ENCODE peak calls at places on chromosome 9, in seven cellular contexts. U, J, H, D, O, M and N are unnamed samples.

GRCh38 chr9:114981095-114981494 is 50.7 kb upstream of the TNFSF8 start:
- DNase-seq in D (no peak), U (no peak), J (no peak), H (no peak), O (no peak), M (no peak), N (no peak)

GRCh38 chr9:136329636-136330405 is 2.5 kb downstream of the GPSM1 start:
- DNase-seq in U (no peak), H (no peak), D (no peak), M (no peak), J (no peak), O (no peak), N (no peak)

GRCh38 chr9:61670616-61671015 is 480.8 kb downstream of the SPATA31A7 start:
- DNase-seq in O (no peak), H (no peak), D (no peak), J (no peak), M (no peak), U (no peak), N (no peak)

GRCh38 chr9:95808001-95808400 is 67.5 kb upstream of the ERCC6L2 start:
- DNase-seq in J (peak; percentile 49), D (no peak), H (no peak), O (no peak), M (no peak), U (no peak), N (peak; percentile 84)

GRCh38 chr9:23825143-23825531 is 903 bp downstream of the ELAVL2 start:
- DNase-seq in J (no peak), M (no peak), U (no peak), O (no peak), D (no peak), H (no peak), N (no peak)

GRCh38 chr9:115543511-115543910 is 425.6 kb upstream of the TNC start:
- DNase-seq in M (no peak), D (no peak), J (no peak), O (no peak), H (no peak), U (no peak), N (no peak)

GRCh38 chr9:135490980-135491444 is 9.5 kb upstream of the MRPS2 start:
- DNase-seq in J (no peak), D (no peak), M (no peak), O (peak; percentile 68), H (no peak), U (no peak), N (no peak)

GRCh38 chr9:26077860-26078259 is 399.6 kb upstream of the TUSC1 start:
- DNase-seq in H (no peak), U (no peak), O (no peak), M (no peak), D (no peak), J (no peak), N (no peak)

GRCh38 chr9:110152704-110153374 is 55.1 kb downstream of the C9orf152 start:
- DNase-seq in D (peak; percentile 53), O (peak; percentile 63), J (peak; percentile 84), U (peak; percentile 27), M (no peak), H (peak; percentile 28), N (peak; percentile 37)

GRCh38 chr9:34571180-34571800 is 18.2 kb downstream of the CNTFR start:
- DNase-seq in U (no peak), J (no peak), M (no peak), O (no peak), H (no peak), D (no peak), N (no peak)

GRCh38 chr9:129104051-129104450 is 6.5 kb downstream of the CRAT start:
- DNase-seq in J (no peak), H (no peak), O (no peak), U (no peak), D (no peak), M (no peak), N (no peak)

GRCh38 chr9:37126214-37126788 is 5.9 kb downstream of the ZCCHC7 start:
- DNase-seq in D (no peak), J (no peak), H (no peak), U (no peak), O (no peak), M (no peak), N (no peak)

GRCh38 chr9:127979333-127980055 is 1.3 kb downstream of the EEIG1 start:
- DNase-seq in U (no peak), H (no peak), M (no peak), J (peak; percentile 51), O (peak; percentile 41), D (peak; percentile 77), N (no peak)

GRCh38 chr9:107249131-107249533 is 33.9 kb upstream of the RAD23B start:
- DNase-seq in O (peak; percentile 94), M (no peak), J (no peak), D (no peak), H (no peak), U (no peak), N (no peak)

GRCh38 chr9:123415593-123415930 is 59.6 kb downstream of the CRB2 start:
- DNase-seq in D (no peak), U (no peak), M (no peak), J (no peak), O (no peak), H (no peak), N (no peak)

GRCh38 chr9:104280216-104280585 is 186.1 kb downstream of the SMC2 start:
- DNase-seq in O (no peak), H (no peak), J (peak; percentile 1), M (no peak), U (no peak), D (no peak), N (no peak)

GRCh38 chr9:84146893-84147705 is 166.5 kb downstream of the RMI1 start:
- DNase-seq in O (no peak), D (no peak), J (peak; percentile 26), M (no peak), H (no peak), U (no peak), N (no peak)

GRCh38 chr9:22401671-22402070 is 45.0 kb upstream of the DMRTA1 start:
- DNase-seq in U (no peak), H (no peak), D (no peak), M (no peak), J (no peak), O (no peak), N (no peak)

GRCh38 chr9:74498616-74499095 is 1.5 kb downstream of the RORB start:
- DNase-seq in O (no peak), J (no peak), D (peak; percentile 71), U (no peak), H (no peak), M (no peak), N (no peak)

GRCh38 chr9:113809192-113809482 is 67.0 kb upstream of the ZNF618 start:
- DNase-seq in O (no peak), H (no peak), U (no peak), D (no peak), M (no peak), J (no peak), N (no peak)

GRCh38 chr9:113805753-113806152 is 70.4 kb upstream of the ZNF618 start:
- DNase-seq in M (no peak), U (no peak), H (no peak), D (no peak), O (no peak), J (no peak), N (no peak)

GRCh38 chr9:113803811-113804589 is 72.1 kb upstream of the ZNF618 start:
- DNase-seq in U (no peak), O (no peak), J (no peak), M (no peak), D (no peak), H (no peak), N (no peak)

GRCh38 chr9:113807173-113808061 is 68.7 kb upstream of the ZNF618 start:
- DNase-seq in D (peak; percentile 80), U (peak; percentile 33), H (peak; percentile 81), O (peak; percentile 19), J (peak; percentile 73), M (no peak), N (peak; percentile 28)

GRCh38 chr9:113808391-113809191 is 67.5 kb upstream of the ZNF618 start:
- DNase-seq in H (no peak), O (no peak), D (peak; percentile 42), M (no peak), U (peak; percentile 26), J (peak; percentile 40), N (no peak)
- TF ChIP-seq POLR2AphosphoS5 in H (no peak), O (no peak), D (no peak), M (no peak), U (no peak), J (no peak), N (no peak)

GRCh38 chr9:130662927-130663257 is 1.5 kb upstream of the PRDM12 start:
- DNase-seq in D (no peak), M (no peak), O (no peak), U (no peak), J (no peak), H (no peak), N (no peak)
- TF ChIP-seq EZH2 in D (no peak), M (no peak), O (no peak), U (no peak), J (peak; percentile 2), H (no peak), N (no peak)

GRCh38 chr9:130847306-130848217 is 12.5 kb downstream of the ABL1 start:
- DNase-seq in D (no peak), O (peak; percentile 43), H (no peak), U (no peak), J (peak; percentile 96), M (no peak), N (peak; percentile 75)
- H3K27ac ChIP-seq in D (peak overlapping the region; percentile 62), O (no peak overlapping the region), H (no peak overlapping the region), U (peak overlapping the region; percentile 77), J (peak overlapping the region; percentile 95), M (no peak overlapping the region), N (peak overlapping the region; percentile 97)

DNA sequence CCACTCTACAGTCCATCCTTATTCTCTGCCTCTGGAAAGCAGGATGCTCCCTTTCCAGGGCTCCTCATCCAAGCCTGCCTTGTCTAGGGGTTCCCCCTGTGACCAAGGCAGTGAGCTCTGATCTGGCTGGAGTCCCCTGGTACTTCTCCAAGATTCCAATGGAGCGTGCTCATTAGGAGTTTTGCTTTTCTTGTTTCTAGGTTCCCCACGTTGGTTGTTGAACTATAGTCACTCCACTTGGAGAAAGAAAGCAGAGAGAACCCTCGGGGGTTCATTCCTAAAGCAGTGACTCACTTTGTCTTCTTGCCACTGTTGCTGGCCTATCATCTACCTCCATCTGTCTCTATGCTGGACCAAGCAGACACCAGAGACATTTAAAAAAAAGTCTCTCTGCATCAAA is 192.6 kb downstream of the TLE4 start:
- DNase-seq in M (no peak), J (no peak), U (no peak), H (no peak), D (no peak), O (no peak), N (no peak)
- TF ChIP-seq POLR2AphosphoS5 in M (no peak), J (no peak), U (no peak), H (no peak), D (no peak), O (no peak), N (no peak)

DNA sequence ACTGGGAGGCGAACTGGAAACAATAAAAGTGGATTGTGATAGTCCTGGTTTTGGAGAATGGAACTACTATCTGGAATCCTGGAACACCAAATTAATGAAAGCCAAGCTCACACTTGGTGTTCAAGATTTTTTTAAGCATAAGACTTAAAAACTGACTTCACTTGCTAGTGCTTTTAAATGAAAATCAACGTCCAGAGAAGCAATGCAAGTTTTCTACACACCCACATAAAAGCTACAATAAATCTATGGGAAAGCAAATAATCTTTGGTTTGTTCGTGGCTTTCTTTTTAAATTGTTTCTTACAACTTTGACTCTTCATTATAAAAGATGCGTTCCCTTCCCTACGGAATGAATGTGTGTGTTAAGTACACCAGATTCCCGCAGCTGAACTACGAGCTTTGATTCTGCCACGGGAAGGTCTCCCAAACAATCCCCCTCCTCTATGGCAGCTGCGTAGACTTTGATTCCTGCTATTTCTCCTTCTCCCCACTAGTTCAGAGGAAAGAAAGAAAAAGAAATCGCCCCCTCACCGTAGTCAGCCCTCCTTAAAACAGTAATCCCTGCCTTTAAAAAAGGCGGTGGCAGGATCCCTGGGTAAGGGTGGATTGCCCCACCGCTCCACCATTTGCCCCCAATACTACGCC is 1057.2 kb upstream of the DMAC1 start:
- DNase-seq in H (no peak), O (no peak), J (peak; percentile 26), U (no peak), D (no peak), M (no peak), N (no peak)
- TF ChIP-seq EZH2 in H (no peak), O (no peak), J (no peak), U (no peak), D (no peak), M (no peak), N (no peak)